ENCODE peak calls at places on chromosomes 6 and 20, in seven cellular contexts. J, M, R, W, T, B and Z are unnamed samples.

GRCh38 chr6:39823187-39823815 is 31.1 kb downstream of the DAAM2 start:
- DNase-seq in W (no peak), R (no peak), B (no peak), J (no peak), T (no peak), M (no peak), Z (no peak)

GRCh38 chr6:100617633-100618348 is 153.1 kb upstream of the SIM1 start:
- DNase-seq in R (peak), B (no peak), M (peak), J (no peak), T (no peak), W (no peak), Z (no peak)

GRCh38 chr6:169287675-169288074 is 34.0 kb upstream of the THBS2 start:
- DNase-seq in T (no peak), J (no peak), B (no peak), M (no peak), R (no peak), W (no peak), Z (no peak)

GRCh38 chr6:96862560-96862959 is 25.3 kb upstream of the GPR63 start:
- DNase-seq in J (no peak), R (no peak), W (no peak), B (no peak), T (no peak), M (no peak), Z (no peak)

GRCh38 chr6:52622810-52623209 is 46.0 kb upstream of the TRAM2 start:
- DNase-seq in B (no peak), W (no peak), J (no peak), M (no peak), T (no peak), R (no peak), Z (no peak)

GRCh38 chr6:56361812-56362211 is 114.4 kb upstream of the COL21A1 start:
- DNase-seq in T (peak), R (no peak), W (no peak), M (no peak), B (no peak), J (no peak), Z (no peak)

GRCh38 chr6:137967689-137968467 is 100.8 kb downstream of the TNFAIP3 start:
- DNase-seq in B (no peak), R (peak), M (no peak), W (no peak), J (no peak), T (no peak), Z (no peak)

GRCh38 chr20:38764563-38765355 is 16.5 kb downstream of the ACTR5 start:
- DNase-seq in B (no peak), T (peak), J (no peak), W (no peak), M (peak), R (peak), Z (peak)

GRCh38 chr6:85580878-85581267 is 12.8 kb downstream of the SNX14 start:
- DNase-seq in R (peak), B (peak), T (peak), W (no peak), M (no peak), J (no peak), Z (peak)
- TF ChIP-seq CTCF in R (no peak), B (no peak), T (no peak), W (no peak), M (no peak), J (no peak), Z (no peak)

GRCh38 chr6:93036835-93037234 is 382.5 kb downstream of the EPHA7 start:
- DNase-seq in J (no peak), R (no peak), B (no peak), M (no peak), W (no peak), T (peak), Z (peak)
- TF ChIP-seq CTCF in J (peak), R (peak), B (no peak), M (no peak), W (peak), T (no peak), Z (peak)

GRCh38 chr20:25696384-25697131 is at the start of gene ZNF337:
- DNase-seq in B (peak), R (peak), W (peak), T (peak), J (peak), M (peak), Z (peak)
- TF ChIP-seq CTCF in B (peak), R (no peak), W (peak), T (peak), J (no peak), M (peak), Z (peak)

DNA sequence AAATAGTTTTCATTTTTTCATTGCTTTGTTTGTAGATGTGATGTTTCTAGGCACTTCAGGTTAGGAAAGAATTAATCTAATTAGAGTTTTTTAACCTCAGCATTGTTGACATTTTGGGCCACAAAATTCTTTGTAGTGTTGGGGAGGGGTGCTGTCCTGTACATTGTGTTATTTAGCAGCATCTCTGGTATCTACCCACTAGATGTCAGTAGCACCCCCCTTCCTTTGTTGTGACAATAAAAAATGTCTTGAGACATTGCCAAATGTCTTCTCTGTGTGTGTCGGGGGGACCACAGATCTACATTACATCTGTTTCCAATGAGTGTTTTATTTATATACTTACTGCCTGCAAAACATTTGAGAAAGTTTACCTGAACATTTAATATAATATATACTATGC is 45.6 kb downstream of the EYA4 start:
- DNase-seq in R (no peak), J (no peak), M (no peak), W (no peak), B (no peak), T (peak), Z (no peak)
- TF ChIP-seq CTCF in R (peak), J (peak), M (peak), W (peak), B (no peak), T (peak), Z (peak)

GRCh38 chr20:25310268-25310920 is 62.5 kb downstream of the PYGB start:
- DNase-seq in T (peak), M (peak), R (peak), W (no peak), J (no peak), B (peak), Z (peak)
- TF ChIP-seq CTCF in T (peak), M (peak), R (peak), W (peak), J (peak), B (peak), Z (peak)

DNA sequence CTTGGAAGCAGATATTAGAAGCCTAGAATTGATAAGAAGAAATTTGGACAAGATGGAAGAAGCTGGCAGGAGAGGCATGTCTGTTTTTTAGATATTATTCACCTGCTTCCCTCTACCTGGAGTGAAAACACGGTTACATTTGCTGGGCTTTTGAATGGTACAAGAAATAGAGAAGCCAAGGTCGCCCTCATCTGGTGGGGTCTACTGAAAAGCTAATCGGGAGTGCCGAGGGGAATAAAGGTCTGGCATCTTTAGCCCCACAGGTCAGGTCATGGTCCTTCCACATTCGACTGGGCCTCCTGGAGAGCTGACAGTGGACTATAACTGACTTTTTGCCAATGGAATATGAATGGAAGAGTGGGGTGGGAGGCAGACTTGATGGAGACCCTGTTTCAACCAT is 4.6 kb upstream of the C2 start:
- DNase-seq in R (no peak), W (no peak), T (no peak), B (no peak), M (no peak), J (no peak), Z (no peak)
- TF ChIP-seq CTCF in R (no peak), W (peak), T (peak), B (peak), M (no peak), J (no peak), Z (no peak)